ENCODE peak calls at places on chromosomes 6 and 20, in six cellular contexts. O is HS-5; H is nucleus accumbens; Y is GM03348; Z is stimulated activated CD4-positive, alpha-beta T cell treated with anti-CD3 and anti-CD28 coated beads, Interleukin-4, amount 100 ng/mL, for 1 hour; T is NAMALWA. U is an unnamed sample.

GRCh38 chr6:125307150-125307838 is 5.5 kb upstream of the HDDC2 start:
- DNase-seq in Z (no peak), O (no peak), T (no peak), Y (no peak), H (no peak), U (no peak)

GRCh38 chr20:21710863-21711431 is 5.5 kb downstream of the PAX1 start:
- DNase-seq in Y (no peak), H (no peak), Z (no peak), T (no peak), O (no peak), U (no peak)

GRCh38 chr20:35883341-35883777 is 70.9 kb downstream of the SCAND1 start:
- DNase-seq in H (no peak), Y (no peak), O (no peak), Z (no peak), T (no peak), U (no peak)

GRCh38 chr20:53154540-53154939 is 182.4 kb downstream of the TSHZ2 start:
- DNase-seq in Z (no peak), O (peak; percentile 67), T (no peak), H (no peak), Y (peak; percentile 18), U (no peak)

GRCh38 chr6:42817910-42818309 is 36.1 kb downstream of the BICRAL start:
- DNase-seq in H (no peak), T (no peak), Y (no peak), Z (no peak), O (no peak), U (no peak)

GRCh38 chr6:109762769-109763450 is 71.8 kb downstream of the FIG4 start:
- DNase-seq in Z (no peak), T (no peak), Y (no peak), O (no peak), H (no peak), U (no peak)

GRCh38 chr20:34639755-34640222 is 37.1 kb downstream of the PIGU start:
- DNase-seq in Y (no peak), H (no peak), O (no peak), T (no peak), Z (no peak), U (no peak)

GRCh38 chr20:58630063-58630462 is 21.0 kb upstream of the STX16 start:
- DNase-seq in Z (no peak), T (no peak), H (no peak), Y (peak; percentile 71), O (peak; percentile 80), U (no peak)

GRCh38 chr6:22322103-22322882 is 25.5 kb upstream of the PRL start:
- DNase-seq in O (no peak), Z (no peak), Y (no peak), H (no peak), T (no peak), U (no peak)

GRCh38 chr6:144534123-144534676 is 249.1 kb downstream of the UTRN start:
- DNase-seq in H (no peak), O (no peak), Y (peak; percentile 5), T (no peak), Z (no peak), U (no peak)

GRCh38 chr20:20373046-20373706 is 5.3 kb downstream of the INSM1 start:
- DNase-seq in Z (no peak), O (no peak), T (no peak), Y (peak; percentile 65), H (no peak), U (no peak)

GRCh38 chr6:147322299-147323162 is 118.3 kb downstream of the STXBP5 start:
- DNase-seq in O (peak; percentile 41), Z (no peak), T (peak; percentile 88), H (no peak), Y (no peak), U (peak; percentile 54)

GRCh38 chr6:121597654-121598053 is 162.2 kb downstream of the GJA1 start:
- DNase-seq in H (no peak), Y (peak; percentile 27), O (peak; percentile 37), T (no peak), Z (no peak), U (no peak)

GRCh38 chr20:6311841-6312655 is 189.2 kb upstream of the FERMT1 start:
- DNase-seq in O (no peak), T (no peak), H (no peak), Z (no peak), Y (no peak), U (no peak)

GRCh38 chr6:105374010-105374420 is 28.9 kb downstream of the PREP start:
- DNase-seq in Y (peak; percentile 75), Z (no peak), T (no peak), O (peak; percentile 76), H (no peak), U (no peak)

GRCh38 chr6:68975064-68975463 is 340.0 kb downstream of the ADGRB3 start:
- DNase-seq in H (no peak), Z (no peak), T (no peak), Y (no peak), O (no peak), U (no peak)

GRCh38 chr20:51830538-51830937 is 28.2 kb upstream of the SALL4 start:
- DNase-seq in O (no peak), T (no peak), H (no peak), Z (no peak), Y (no peak), U (no peak)

GRCh38 chr6:43491750-43492661 is 14.6 kb downstream of the TJAP1 start:
- DNase-seq in T (no peak), O (peak; percentile 58), Y (peak; percentile 90), H (peak; percentile 38), Z (no peak), U (no peak)

GRCh38 chr6:17311595-17312311 is 30.6 kb downstream of the RBM24 start:
- DNase-seq in T (no peak), O (no peak), H (no peak), Y (peak; percentile 13), Z (no peak), U (no peak)

GRCh38 chr20:35912877-35913276 is 41.4 kb downstream of the SCAND1 start:
- DNase-seq in Z (no peak), Y (peak; percentile 37), O (no peak), H (no peak), T (no peak), U (no peak)

GRCh38 chr20:840858-841567 is 7.5 kb downstream of the FAM110A start:
- DNase-seq in Z (peak; percentile 34), T (no peak), O (no peak), H (no peak), Y (no peak), U (no peak)

GRCh38 chr20:4009305-4009704 is 6.1 kb downstream of the RNF24 start:
- DNase-seq in Z (no peak), O (no peak), Y (no peak), T (no peak), H (no peak), U (no peak)

GRCh38 chr20:1382670-1383069 is 10.2 kb downstream of the FKBP1A start:
- DNase-seq in O (no peak), Y (peak; percentile 14), T (no peak), H (no peak), Z (no peak), U (no peak)

GRCh38 chr6:130885392-130886192 is 58.4 kb downstream of the SMLR1 start:
- DNase-seq in Y (peak; percentile 75), O (peak; percentile 52), T (peak; percentile 87), H (no peak), Z (peak; percentile 42), U (peak; percentile 51)

GRCh38 chr20:57287007-57287810 is 20.8 kb upstream of the BMP7 start:
- DNase-seq in T (no peak), H (no peak), O (no peak), Y (no peak), Z (no peak), U (no peak)

GRCh38 chr6:143397229-143398222 is 53.0 kb downstream of the ADAT2 start:
- DNase-seq in Y (peak; percentile 84), O (peak; percentile 36), T (no peak), H (no peak), Z (no peak), U (no peak)

GRCh38 chr6:17600527-17601388 is 656 bp downstream of the FAM8A1 start:
- DNase-seq in Y (peak; percentile 56), O (no peak), Z (peak; percentile 49), H (peak; percentile 52), T (peak; percentile 69), U (peak; percentile 49)

GRCh38 chr6:38713812-38714211 is 1.3 kb upstream of the DNAH8 start:
- DNase-seq in Y (no peak), T (no peak), Z (peak; percentile 33), O (no peak), H (no peak), U (no peak)

GRCh38 chr6:68559052-68559451 is 76.0 kb upstream of the ADGRB3 start:
- DNase-seq in H (no peak), T (peak; percentile 34), Z (no peak), Y (no peak), O (no peak), U (no peak)

GRCh38 chr6:3905853-3906190 is 56.6 kb downstream of the FAM50B start:
- DNase-seq in O (no peak), H (no peak), Y (no peak), Z (no peak), T (no peak), U (no peak)

GRCh38 chr6:85675030-85675819 is 32.5 kb upstream of the SYNCRIP start:
- DNase-seq in Y (no peak), T (peak; percentile 52), O (no peak), H (no peak), Z (no peak), U (no peak)

GRCh38 chr6:47478233-47479155 is 905 bp downstream of the CD2AP start:
- DNase-seq in T (peak; percentile 63), O (no peak), Y (peak; percentile 36), H (no peak), Z (no peak), U (no peak)

GRCh38 chr20:56222201-56222600 is 26.3 kb upstream of the MC3R start:
- DNase-seq in O (peak; percentile 86), Z (no peak), T (no peak), Y (no peak), H (no peak), U (no peak)

GRCh38 chr6:147060636-147061035 is 143.6 kb upstream of the STXBP5 start:
- DNase-seq in H (no peak), Y (no peak), Z (no peak), O (no peak), T (no peak), U (no peak)